ENCODE peak calls at places on chromosomes 2 and 18, in six cellular contexts. C, H, D, G, K and U are unnamed samples.

GRCh38 chr2:28620371-28620793 is 124.5 kb downstream of the PLB1 start:
- DNase-seq in G (no peak), H (no peak), C (no peak), D (no peak), K (no peak), U (no peak)

GRCh38 chr2:184154438-184154837 is 443.9 kb upstream of the ZNF804A start:
- DNase-seq in C (no peak), D (no peak), H (no peak), K (no peak), G (no peak), U (peak)

GRCh38 chr2:6580982-6581381 is 284.7 kb downstream of the CMPK2 start:
- DNase-seq in H (no peak), C (no peak), D (peak), K (peak), G (no peak), U (peak)

GRCh38 chr2:43083710-43084698 is 142.4 kb downstream of the ZFP36L2 start:
- DNase-seq in D (no peak), H (peak), C (peak), K (peak), G (peak), U (peak)

GRCh38 chr2:197839327-197839726 is 34.9 kb downstream of the PLCL1 start:
- DNase-seq in G (no peak), K (no peak), D (no peak), C (no peak), H (no peak), U (no peak)

GRCh38 chr2:230414302-230414701 is 1.7 kb upstream of the SP100 start:
- DNase-seq in H (no peak), D (no peak), K (no peak), G (no peak), C (no peak), U (no peak)

GRCh38 chr2:98869272-98869641 is 66.8 kb downstream of the CRACDL start:
- DNase-seq in G (no peak), H (no peak), K (no peak), C (no peak), D (no peak), U (no peak)

GRCh38 chr18:69580107-69580506 is 179.4 kb downstream of the DOK6 start:
- DNase-seq in H (peak), K (peak), C (no peak), G (no peak), D (no peak), U (no peak)

GRCh38 chr2:20609349-20609994 is 41.4 kb downstream of the HS1BP3 start:
- DNase-seq in D (peak), H (peak), G (no peak), C (peak), K (peak), U (peak)

GRCh38 chr18:3402962-3403585 is 46.9 kb upstream of the TGIF1 start:
- DNase-seq in C (peak), H (peak), G (peak), K (peak), D (peak), U (no peak)

GRCh38 chr2:28276807-28277206 is 115.9 kb upstream of the FOSL2 start:
- DNase-seq in K (no peak), H (peak), D (peak), C (no peak), G (no peak), U (peak)

GRCh38 chr2:67346718-67347407 is 50.3 kb upstream of the ETAA1 start:
- DNase-seq in K (peak), H (peak), C (no peak), G (no peak), D (no peak), U (peak)

GRCh38 chr2:46735108-46735691 is 180.4 kb downstream of the MCFD2 start:
- DNase-seq in K (no peak), G (no peak), H (no peak), D (no peak), C (no peak), U (no peak)

GRCh38 chr2:4518596-4518995 is 815.2 kb downstream of the DCDC2C start:
- DNase-seq in H (no peak), G (no peak), C (no peak), D (no peak), K (no peak), U (no peak)

GRCh38 chr2:113895819-113896563 is 6.1 kb downstream of the ACTR3 start:
- DNase-seq in K (no peak), H (no peak), G (no peak), C (no peak), D (no peak), U (no peak)
- H3K4me3 ChIP-seq in K (no peak), H (no peak), G (no peak), C (no peak), D (no peak), U (no peak)

GRCh38 chr2:135998842-135999241 is 13.4 kb upstream of the DARS1 start:
- DNase-seq in C (no peak), K (no peak), G (no peak), H (no peak), D (no peak), U (no peak)

GRCh38 chr2:135994281-135994680 is 8.9 kb upstream of the DARS1 start:
- DNase-seq in H (no peak), G (no peak), K (no peak), D (no peak), C (no peak), U (no peak)

GRCh38 chr2:135999899-136000298 is 14.5 kb upstream of the DARS1 start:
- DNase-seq in G (no peak), D (no peak), C (no peak), K (no peak), H (no peak), U (no peak)

GRCh38 chr2:135996304-135996703 is 10.9 kb upstream of the DARS1 start:
- DNase-seq in C (no peak), K (no peak), H (no peak), G (no peak), D (no peak), U (no peak)

GRCh38 chr2:135997380-135997779 is 12.0 kb upstream of the DARS1 start:
- DNase-seq in D (no peak), H (no peak), K (no peak), G (no peak), C (peak), U (no peak)
- TF ChIP-seq CTCF in D (peak), H (no peak), K (no peak), G (no peak), C (peak), U (peak)

GRCh38 chr18:61581578-61582204 is 248.5 kb downstream of the CDH20 start:
- DNase-seq in C (peak), D (peak), K (peak), G (peak), H (peak), U (peak)
- H3K4me3 ChIP-seq in C (peak), D (peak), K (peak), G (no peak), H (peak), U (peak)

DNA sequence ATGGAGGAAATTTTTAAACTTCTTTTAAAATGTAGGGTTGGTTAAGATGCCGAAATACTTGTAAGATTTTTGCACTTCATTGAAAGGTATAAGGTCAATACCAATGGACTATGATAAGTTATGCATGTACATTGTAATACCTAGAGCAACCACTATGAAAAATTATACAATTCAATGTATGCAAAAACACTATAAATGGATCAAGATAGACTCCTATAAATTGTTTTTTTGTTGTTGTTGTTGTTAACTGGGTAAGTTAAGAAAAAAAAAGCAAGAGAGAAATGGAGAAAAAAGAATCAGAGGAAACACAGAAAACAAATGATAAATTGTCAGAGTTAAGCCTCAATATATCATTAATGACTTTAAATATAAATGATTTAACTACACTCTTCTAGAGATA is 421.2 kb downstream of the TMEM182 start:
- DNase-seq in C (no peak), H (no peak), D (no peak), K (no peak), G (no peak), U (no peak)
- TF ChIP-seq CTCF in C (no peak), H (no peak), D (no peak), K (no peak), G (peak), U (no peak)

DNA sequence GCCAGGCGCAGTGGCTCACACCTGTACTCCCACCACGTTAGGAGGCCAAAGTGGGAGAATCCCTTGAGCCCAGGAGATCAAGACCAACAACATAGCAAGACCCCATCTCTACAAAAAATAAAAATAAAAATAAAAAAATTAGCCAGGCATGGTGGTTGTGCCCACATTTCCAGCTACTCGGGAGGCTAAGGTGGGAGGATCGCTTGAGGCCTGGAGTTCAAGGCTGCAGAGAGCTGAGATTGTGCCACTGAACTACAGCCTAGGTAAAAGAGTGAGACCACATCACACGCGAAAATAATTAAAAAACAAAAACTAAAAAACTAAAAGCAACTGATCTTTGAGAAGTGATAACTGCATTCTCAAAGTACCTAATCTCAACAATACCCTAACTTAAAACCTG is 1.8 kb downstream of the C2orf76 start:
- DNase-seq in K (no peak), H (no peak), D (no peak), G (no peak), C (no peak), U (no peak)
- H3K4me3 ChIP-seq in K (no peak), H (no peak), D (no peak), G (no peak), C (no peak), U (no peak)

GRCh38 chr18:35998967-35999366 is 26.5 kb downstream of the RMP24 start:
- DNase-seq in H (no peak), G (no peak), D (no peak), C (no peak), K (no peak), U (no peak)
- TF ChIP-seq CTCF in H (peak), G (peak), D (peak), C (no peak), K (peak), U (peak)

GRCh38 chr2:241818943-241819270 is 9.9 kb downstream of the NEU4 start:
- DNase-seq in H (no peak), K (no peak), G (no peak), D (no peak), C (no peak), U (no peak)
- H3K4me3 ChIP-seq in H (no peak), K (no peak), G (no peak), D (no peak), C (no peak), U (no peak)